ENCODE peak calls at places on chromosomes 6 and 20, in five cellular contexts. One of them, this sample, is unnamed.

GRCh38 chr20:58494923-58495622 is 20.1 kb downstream of the APCDD1L start:
- DNase-seq in upper lobe of left lung: no peak
- DNase-seq in HCT116: no peak
- DNase-seq in K562: no peak
- DNase-seq in HL-60: no peak
- DNase-seq in this sample: no peak

GRCh38 chr6:130500693-130501092 is 134.9 kb downstream of the TMEM200A start:
- DNase-seq in K562: no peak
- DNase-seq in upper lobe of left lung: no peak
- DNase-seq in HL-60: no peak
- DNase-seq in HCT116: no peak
- DNase-seq in this sample: no peak

GRCh38 chr20:2210646-2211556 is 84.9 kb upstream of the TGM3 start:
- DNase-seq in HL-60: peak; percentile 21
- DNase-seq in HCT116: no peak
- DNase-seq in K562: no peak
- DNase-seq in upper lobe of left lung: no peak
- DNase-seq in this sample: no peak

GRCh38 chr20:10672579-10673127 is 1.1 kb downstream of the JAG1 start:
- DNase-seq in HCT116: no peak
- DNase-seq in upper lobe of left lung: peak; percentile 92
- DNase-seq in HL-60: peak; percentile 78
- DNase-seq in K562: no peak
- DNase-seq in this sample: peak; percentile 39

GRCh38 chr6:120648713-120649112 is 685.6 kb downstream of the TBC1D32 start:
- DNase-seq in HL-60: no peak
- DNase-seq in upper lobe of left lung: no peak
- DNase-seq in HCT116: no peak
- DNase-seq in K562: no peak
- DNase-seq in this sample: no peak

GRCh38 chr6:54813901-54814300 is 32.7 kb upstream of the FAM83B start:
- DNase-seq in K562: no peak
- DNase-seq in HL-60: no peak
- DNase-seq in HCT116: no peak
- DNase-seq in upper lobe of left lung: no peak
- DNase-seq in this sample: no peak

GRCh38 chr6:48048460-48049146 is 62.4 kb downstream of the PTCHD4 start:
- DNase-seq in HCT116: no peak
- DNase-seq in HL-60: no peak
- DNase-seq in upper lobe of left lung: no peak
- DNase-seq in K562: no peak
- DNase-seq in this sample: no peak

GRCh38 chr6:89985744-89986493 is 91.7 kb downstream of the GJA10 start:
- DNase-seq in HL-60: no peak
- DNase-seq in HCT116: no peak
- DNase-seq in upper lobe of left lung: peak; percentile 30
- DNase-seq in K562: peak; percentile 14
- DNase-seq in this sample: no peak

GRCh38 chr20:59437601-59438031 is 137.2 kb downstream of the EDN3 start:
- DNase-seq in HCT116: no peak
- DNase-seq in upper lobe of left lung: no peak
- DNase-seq in K562: no peak
- DNase-seq in HL-60: no peak
- DNase-seq in this sample: no peak

GRCh38 chr20:40984496-40984895 is 44.1 kb upstream of the TOP1 start:
- DNase-seq in upper lobe of left lung: no peak
- DNase-seq in K562: no peak
- DNase-seq in HL-60: no peak
- DNase-seq in HCT116: no peak
- DNase-seq in this sample: no peak

GRCh38 chr6:157240960-157241311 is 82.4 kb downstream of the TMEM242 start:
- DNase-seq in HCT116: no peak
- DNase-seq in upper lobe of left lung: no peak
- DNase-seq in K562: no peak
- DNase-seq in HL-60: no peak
- DNase-seq in this sample: no peak

GRCh38 chr6:22222469-22222868 is 74.4 kb downstream of the PRL start:
- DNase-seq in HCT116: no peak
- DNase-seq in K562: no peak
- DNase-seq in HL-60: no peak
- DNase-seq in upper lobe of left lung: no peak
- DNase-seq in this sample: no peak

GRCh38 chr6:99485395-99485773 is 29.8 kb downstream of the USP45 start:
- DNase-seq in K562: no peak
- DNase-seq in HCT116: no peak
- DNase-seq in HL-60: no peak
- DNase-seq in upper lobe of left lung: no peak
- DNase-seq in this sample: no peak

GRCh38 chr6:87908978-87909802 is 138.5 kb upstream of the SPACA1 start:
- DNase-seq in HCT116: no peak
- DNase-seq in upper lobe of left lung: no peak
- DNase-seq in K562: no peak
- DNase-seq in HL-60: no peak
- DNase-seq in this sample: no peak

GRCh38 chr20:8693709-8694108 is 375.2 kb upstream of the PLCB4 start:
- DNase-seq in upper lobe of left lung: no peak
- DNase-seq in K562: no peak
- DNase-seq in HCT116: no peak
- DNase-seq in HL-60: no peak
- DNase-seq in this sample: no peak

GRCh38 chr6:131792091-131792496 is 15.7 kb upstream of the ENPP1 start:
- DNase-seq in K562: no peak
- DNase-seq in HL-60: no peak
- DNase-seq in HCT116: no peak
- DNase-seq in upper lobe of left lung: no peak
- DNase-seq in this sample: no peak

GRCh38 chr6:35318200-35318844 is 20.7 kb downstream of the DEF6 start:
- DNase-seq in HL-60: no peak
- DNase-seq in upper lobe of left lung: peak; percentile 96
- DNase-seq in K562: peak; percentile 77
- DNase-seq in HCT116: no peak
- DNase-seq in this sample: peak; percentile 90

GRCh38 chr6:98980814-98981213 is 33.1 kb upstream of the FBXL4 start:
- DNase-seq in HL-60: no peak
- DNase-seq in K562: no peak
- DNase-seq in upper lobe of left lung: no peak
- DNase-seq in HCT116: no peak
- DNase-seq in this sample: no peak

GRCh38 chr20:47784599-47785320 is 521 bp downstream of the SULF2 start:
- DNase-seq in K562: no peak
- DNase-seq in HL-60: no peak
- DNase-seq in HCT116: no peak
- DNase-seq in upper lobe of left lung: peak; percentile 87
- DNase-seq in this sample: peak; percentile 53

GRCh38 chr20:1872456-1873183 is 22.6 kb upstream of the SIRPA start:
- DNase-seq in HL-60: no peak
- DNase-seq in upper lobe of left lung: no peak
- DNase-seq in K562: no peak
- DNase-seq in HCT116: no peak
- DNase-seq in this sample: no peak

GRCh38 chr20:58024241-58024721 is 204.2 kb downstream of the ANKRD60 start:
- DNase-seq in HCT116: no peak
- DNase-seq in K562: no peak
- DNase-seq in HL-60: no peak
- DNase-seq in upper lobe of left lung: no peak
- DNase-seq in this sample: no peak

GRCh38 chr6:859936-860335 is 167.0 kb upstream of the EXOC2 start:
- DNase-seq in HCT116: no peak
- DNase-seq in upper lobe of left lung: no peak
- DNase-seq in K562: no peak
- DNase-seq in HL-60: no peak
- DNase-seq in this sample: no peak
- TF ChIP-seq CTCF in HCT116: no peak
- TF ChIP-seq CTCF in upper lobe of left lung: no peak
- TF ChIP-seq CTCF in K562: no peak
- TF ChIP-seq CTCF in HL-60: no peak
- TF ChIP-seq CTCF in this sample: no peak

GRCh38 chr6:34066772-34067770 is 78.8 kb downstream of the GRM4 start:
- DNase-seq in upper lobe of left lung: no peak
- DNase-seq in HL-60: no peak
- DNase-seq in HCT116: no peak
- DNase-seq in K562: no peak
- DNase-seq in this sample: no peak

GRCh38 chr6:34068462-34069044 is 77.3 kb downstream of the GRM4 start:
- DNase-seq in K562: peak; percentile 49
- DNase-seq in upper lobe of left lung: no peak
- DNase-seq in HCT116: no peak
- DNase-seq in HL-60: no peak
- DNase-seq in this sample: no peak

GRCh38 chr6:34065470-34066283 is 80.2 kb downstream of the GRM4 start:
- DNase-seq in HCT116: no peak
- DNase-seq in upper lobe of left lung: peak; percentile 78
- DNase-seq in K562: peak; percentile 48
- DNase-seq in HL-60: no peak
- DNase-seq in this sample: no peak

GRCh38 chr6:34066284-34066571 is 79.7 kb downstream of the GRM4 start:
- DNase-seq in HL-60: no peak
- DNase-seq in K562: no peak
- DNase-seq in upper lobe of left lung: no peak
- DNase-seq in HCT116: no peak
- DNase-seq in this sample: no peak

GRCh38 chr6:34067814-34068213 is 78.1 kb downstream of the GRM4 start:
- DNase-seq in HL-60: no peak
- DNase-seq in HCT116: no peak
- DNase-seq in upper lobe of left lung: no peak
- DNase-seq in K562: no peak
- DNase-seq in this sample: no peak
- TF ChIP-seq CTCF in HL-60: no peak
- TF ChIP-seq CTCF in HCT116: peak; percentile 7
- TF ChIP-seq CTCF in upper lobe of left lung: no peak
- TF ChIP-seq CTCF in K562: peak; percentile 58
- TF ChIP-seq CTCF in this sample: no peak

GRCh38 chr20:21809961-21810523 is 104.6 kb downstream of the PAX1 start:
- DNase-seq in HL-60: no peak
- DNase-seq in HCT116: no peak
- DNase-seq in K562: no peak
- DNase-seq in upper lobe of left lung: peak; percentile 44
- DNase-seq in this sample: no peak

GRCh38 chr20:21812384-21812783 is 106.9 kb downstream of the PAX1 start:
- DNase-seq in HL-60: no peak
- DNase-seq in HCT116: no peak
- DNase-seq in K562: no peak
- DNase-seq in upper lobe of left lung: no peak
- DNase-seq in this sample: no peak

GRCh38 chr20:21808139-21808538 is 102.7 kb downstream of the PAX1 start:
- DNase-seq in upper lobe of left lung: no peak
- DNase-seq in HL-60: no peak
- DNase-seq in HCT116: no peak
- DNase-seq in K562: no peak
- DNase-seq in this sample: no peak

GRCh38 chr20:21804779-21805178 is 99.3 kb downstream of the PAX1 start:
- DNase-seq in HCT116: no peak
- DNase-seq in K562: no peak
- DNase-seq in upper lobe of left lung: peak; percentile 19
- DNase-seq in HL-60: no peak
- DNase-seq in this sample: no peak

GRCh38 chr20:21808863-21809664 is 103.6 kb downstream of the PAX1 start:
- DNase-seq in upper lobe of left lung: peak; percentile 88
- DNase-seq in HCT116: no peak
- DNase-seq in K562: peak; percentile 73
- DNase-seq in HL-60: peak; percentile 31
- DNase-seq in this sample: peak; percentile 79
- TF ChIP-seq CTCF in upper lobe of left lung: peak; percentile 47
- TF ChIP-seq CTCF in HCT116: no peak
- TF ChIP-seq CTCF in K562: peak; percentile 58
- TF ChIP-seq CTCF in HL-60: peak; percentile 56
- TF ChIP-seq CTCF in this sample: peak; percentile 94

DNA sequence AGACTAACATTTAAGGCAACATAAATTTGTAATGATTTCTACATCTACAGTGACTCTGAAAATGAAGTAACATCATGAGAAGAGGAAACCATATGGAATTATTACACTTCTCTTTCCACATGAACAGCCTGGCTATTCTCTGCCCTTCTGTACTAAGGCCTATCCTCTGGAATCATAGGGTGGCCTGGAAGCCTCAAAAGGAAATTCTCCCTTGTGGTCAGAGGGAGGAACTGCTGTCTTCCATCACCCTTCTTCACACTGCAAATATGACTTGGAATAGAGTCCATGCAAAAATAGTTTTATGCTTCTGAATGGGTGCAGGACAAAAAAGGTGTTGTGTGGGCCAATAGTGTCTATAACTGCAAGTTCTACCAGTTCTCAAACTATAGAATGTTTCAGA is 44.6 kb upstream of the SH3BGRL2 start:
- DNase-seq in HCT116: peak; percentile 50
- DNase-seq in upper lobe of left lung: no peak
- DNase-seq in K562: peak; percentile 49
- DNase-seq in HL-60: no peak
- DNase-seq in this sample: peak; percentile 7
- TF ChIP-seq CTCF in HCT116: no peak
- TF ChIP-seq CTCF in upper lobe of left lung: no peak
- TF ChIP-seq CTCF in K562: peak; percentile 39
- TF ChIP-seq CTCF in HL-60: peak; percentile 13
- TF ChIP-seq CTCF in this sample: peak; percentile 74

GRCh38 chr6:109440325-109441068 is at the start of the genes PPIL6 and SMPD2:
- DNase-seq in HL-60: peak; percentile 74
- DNase-seq in K562: peak; percentile 95
- DNase-seq in upper lobe of left lung: peak; percentile 99
- DNase-seq in HCT116: peak; percentile 70
- DNase-seq in this sample: peak; percentile 95

GRCh38 chr6:109442393-109442924 is 1.9 kb downstream of the SMPD2 start:
- DNase-seq in HL-60: no peak
- DNase-seq in HCT116: no peak
- DNase-seq in upper lobe of left lung: no peak
- DNase-seq in K562: no peak
- DNase-seq in this sample: no peak

GRCh38 chr6:109443425-109443950 is 3.0 kb downstream of the SMPD2 start:
- DNase-seq in K562: no peak
- DNase-seq in HCT116: no peak
- DNase-seq in HL-60: no peak
- DNase-seq in upper lobe of left lung: peak; percentile 63
- DNase-seq in this sample: no peak

GRCh38 chr6:109445382-109445781 is 4.9 kb downstream of the SMPD2 start:
- DNase-seq in upper lobe of left lung: no peak
- DNase-seq in HL-60: no peak
- DNase-seq in K562: peak; percentile 30
- DNase-seq in HCT116: no peak
- DNase-seq in this sample: no peak

DNA sequence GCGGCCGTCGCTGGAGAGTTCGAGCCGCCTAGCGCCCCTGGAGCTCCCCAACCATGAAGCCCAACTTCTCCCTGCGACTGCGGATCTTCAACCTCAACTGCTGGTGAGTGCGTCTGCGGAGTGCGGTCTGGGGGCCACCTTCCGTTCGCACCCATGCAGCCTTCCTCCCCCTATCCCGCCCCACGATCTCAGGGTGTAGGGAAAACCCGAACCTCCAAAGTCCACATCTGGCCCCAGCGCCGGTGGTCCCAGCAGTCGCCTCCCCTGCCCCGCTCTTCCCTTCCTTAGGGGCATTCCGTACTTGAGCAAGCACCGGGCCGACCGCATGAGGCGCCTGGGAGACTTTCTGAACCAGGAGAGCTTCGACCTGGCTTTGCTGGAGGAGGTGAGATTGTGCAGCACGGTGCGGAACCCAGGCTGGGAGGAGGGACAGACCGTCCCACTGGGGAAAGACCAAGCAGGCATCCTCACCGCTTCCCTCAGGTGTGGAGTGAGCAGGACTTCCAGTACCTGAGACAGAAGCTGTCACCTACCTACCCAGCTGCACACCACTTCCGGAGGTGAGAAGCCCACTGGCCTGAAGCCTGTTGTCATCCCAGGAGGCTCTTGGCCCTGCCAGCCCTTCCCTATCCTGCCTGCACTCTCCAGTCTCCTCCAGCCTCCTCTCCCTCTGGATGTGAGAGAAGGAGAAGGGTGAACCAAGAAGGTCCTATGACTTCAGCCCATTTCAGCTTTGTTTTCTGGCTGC is 719 bp downstream of the SMPD2 start:
- DNase-seq in HCT116: no peak
- DNase-seq in HL-60: peak; percentile 55
- DNase-seq in K562: peak; percentile 55
- DNase-seq in upper lobe of left lung: no peak
- DNase-seq in this sample: peak; percentile 58
- TF ChIP-seq CTCF in HCT116: no peak
- TF ChIP-seq CTCF in HL-60: no peak
- TF ChIP-seq CTCF in K562: peak; percentile 29
- TF ChIP-seq CTCF in upper lobe of left lung: no peak
- TF ChIP-seq CTCF in this sample: peak; percentile 12